ENCODE peak calls at places on chromosomes 1 and 21, in six cellular contexts. One of them, this sample, is unnamed.

GRCh38 chr1:84892657-84893618 is at the start of gene LPAR3:
- DNase-seq in tibial artery: no peak
- DNase-seq in AG04450: no peak
- DNase-seq in fibroblast of lung: peak
- DNase-seq in mammary epithelial cell: peak
- DNase-seq in tibial nerve: no peak
- DNase-seq in this sample: peak

GRCh38 chr1:178465011-178465410 is 31.8 kb downstream of the CLEC20A start:
- DNase-seq in AG04450: peak
- DNase-seq in tibial nerve: no peak
- DNase-seq in tibial artery: no peak
- DNase-seq in fibroblast of lung: peak
- DNase-seq in mammary epithelial cell: peak
- DNase-seq in this sample: peak

GRCh38 chr1:208238710-208239517 is 5.3 kb downstream of the PLXNA2 start:
- DNase-seq in mammary epithelial cell: peak
- DNase-seq in fibroblast of lung: peak
- DNase-seq in tibial nerve: no peak
- DNase-seq in tibial artery: no peak
- DNase-seq in AG04450: no peak
- DNase-seq in this sample: peak

GRCh38 chr21:28253378-28253777 is 739.3 kb downstream of the LTN1 start:
- DNase-seq in fibroblast of lung: peak
- DNase-seq in tibial nerve: no peak
- DNase-seq in tibial artery: no peak
- DNase-seq in AG04450: no peak
- DNase-seq in mammary epithelial cell: peak
- DNase-seq in this sample: peak

GRCh38 chr1:182917386-182917785 is 35.6 kb downstream of the SHCBP1L start:
- DNase-seq in AG04450: no peak
- DNase-seq in mammary epithelial cell: no peak
- DNase-seq in tibial nerve: no peak
- DNase-seq in fibroblast of lung: no peak
- DNase-seq in tibial artery: no peak
- DNase-seq in this sample: no peak

GRCh38 chr1:67261646-67262045 is 46.0 kb upstream of the IL12RB2 start:
- DNase-seq in tibial nerve: no peak
- DNase-seq in tibial artery: no peak
- DNase-seq in AG04450: no peak
- DNase-seq in fibroblast of lung: no peak
- DNase-seq in mammary epithelial cell: no peak
- DNase-seq in this sample: no peak

GRCh38 chr1:197141556-197141955 is 4.9 kb downstream of the ASPM start:
- DNase-seq in tibial artery: no peak
- DNase-seq in AG04450: no peak
- DNase-seq in mammary epithelial cell: no peak
- DNase-seq in tibial nerve: no peak
- DNase-seq in fibroblast of lung: peak
- DNase-seq in this sample: no peak

GRCh38 chr1:218346391-218347204 is 1.5 kb downstream of the TGFB2 start:
- DNase-seq in tibial artery: peak
- DNase-seq in tibial nerve: peak
- DNase-seq in AG04450: no peak
- DNase-seq in mammary epithelial cell: peak
- DNase-seq in fibroblast of lung: peak
- DNase-seq in this sample: peak

GRCh38 chr1:9426291-9426711 is 113.0 kb upstream of the SLC25A33 start:
- DNase-seq in mammary epithelial cell: no peak
- DNase-seq in tibial artery: no peak
- DNase-seq in fibroblast of lung: no peak
- DNase-seq in AG04450: no peak
- DNase-seq in tibial nerve: no peak
- DNase-seq in this sample: no peak

GRCh38 chr1:151545542-151545941 is 5.4 kb downstream of the TUFT1 start:
- DNase-seq in AG04450: no peak
- DNase-seq in mammary epithelial cell: no peak
- DNase-seq in fibroblast of lung: no peak
- DNase-seq in tibial nerve: no peak
- DNase-seq in tibial artery: no peak
- DNase-seq in this sample: no peak

GRCh38 chr1:37477946-37478345 is 3.6 kb downstream of the ZC3H12A start:
- DNase-seq in tibial artery: no peak
- DNase-seq in tibial nerve: no peak
- DNase-seq in fibroblast of lung: no peak
- DNase-seq in mammary epithelial cell: peak
- DNase-seq in AG04450: no peak
- DNase-seq in this sample: no peak

GRCh38 chr21:35274923-35275322 is 225.8 kb upstream of the RUNX1 start:
- DNase-seq in tibial artery: no peak
- DNase-seq in fibroblast of lung: no peak
- DNase-seq in AG04450: no peak
- DNase-seq in mammary epithelial cell: no peak
- DNase-seq in tibial nerve: no peak
- DNase-seq in this sample: no peak

GRCh38 chr1:6419397-6419802 is 319 bp downstream of the HES2 start:
- DNase-seq in tibial artery: no peak
- DNase-seq in fibroblast of lung: no peak
- DNase-seq in AG04450: no peak
- DNase-seq in tibial nerve: no peak
- DNase-seq in mammary epithelial cell: no peak
- DNase-seq in this sample: no peak

GRCh38 chr1:42963378-42964005 is 4.8 kb upstream of the SLC2A1 start:
- DNase-seq in AG04450: peak
- DNase-seq in fibroblast of lung: peak
- DNase-seq in mammary epithelial cell: peak
- DNase-seq in tibial nerve: no peak
- DNase-seq in tibial artery: no peak
- DNase-seq in this sample: peak

GRCh38 chr1:31883357-31883942 is 54.7 kb downstream of the PTP4A2 start:
- DNase-seq in mammary epithelial cell: no peak
- DNase-seq in tibial nerve: no peak
- DNase-seq in fibroblast of lung: no peak
- DNase-seq in AG04450: no peak
- DNase-seq in tibial artery: no peak
- DNase-seq in this sample: no peak

GRCh38 chr1:202158810-202159533 is 1.4 kb downstream of the PTPN7 start:
- DNase-seq in tibial artery: no peak
- DNase-seq in fibroblast of lung: no peak
- DNase-seq in mammary epithelial cell: no peak
- DNase-seq in AG04450: no peak
- DNase-seq in tibial nerve: no peak
- DNase-seq in this sample: no peak
- TF ChIP-seq CTCF in tibial artery: no peak
- TF ChIP-seq CTCF in fibroblast of lung: no peak
- TF ChIP-seq CTCF in mammary epithelial cell: no peak
- TF ChIP-seq CTCF in AG04450: no peak
- TF ChIP-seq CTCF in tibial nerve: no peak
- TF ChIP-seq CTCF in this sample: no peak

DNA sequence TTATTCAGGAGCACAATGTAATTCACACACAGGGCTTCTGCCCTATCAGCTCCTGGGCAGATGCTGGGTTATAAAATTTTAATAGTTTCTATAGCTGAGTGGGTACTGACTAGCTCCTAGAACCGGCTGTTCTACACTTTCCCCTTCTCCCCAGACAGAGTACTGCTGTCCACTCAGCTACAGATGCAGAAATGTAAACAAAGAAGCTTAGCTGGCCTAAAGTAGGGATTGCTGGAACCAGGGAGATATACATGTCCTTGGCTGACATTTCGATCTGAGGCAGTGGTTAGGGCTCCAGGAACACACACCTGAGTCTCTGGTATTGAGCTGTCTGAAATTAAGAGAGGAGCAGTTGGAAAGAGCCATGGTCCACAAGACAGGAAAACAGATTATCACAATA is 211.5 kb upstream of the USP24 start:
- DNase-seq in tibial artery: no peak
- DNase-seq in tibial nerve: no peak
- DNase-seq in AG04450: no peak
- DNase-seq in fibroblast of lung: peak
- DNase-seq in mammary epithelial cell: no peak
- DNase-seq in this sample: no peak
- H3K27ac ChIP-seq in tibial artery: no peak
- H3K27ac ChIP-seq in tibial nerve: no peak
- H3K27ac ChIP-seq in AG04450: no peak
- H3K27ac ChIP-seq in fibroblast of lung: peak
- H3K27ac ChIP-seq in mammary epithelial cell: no peak
- H3K27ac ChIP-seq in this sample: no peak

GRCh38 chr21:37365657-37366487 is 701 bp upstream of the DYRK1A start:
- DNase-seq in AG04450: no peak
- DNase-seq in tibial artery: peak
- DNase-seq in tibial nerve: peak
- DNase-seq in fibroblast of lung: peak
- DNase-seq in mammary epithelial cell: peak
- DNase-seq in this sample: peak

GRCh38 chr21:37364722-37365121 is 1.9 kb upstream of the DYRK1A start:
- DNase-seq in tibial artery: no peak
- DNase-seq in mammary epithelial cell: no peak
- DNase-seq in tibial nerve: no peak
- DNase-seq in AG04450: no peak
- DNase-seq in fibroblast of lung: no peak
- DNase-seq in this sample: no peak

GRCh38 chr21:37367301-37367757 is 756 bp downstream of the DYRK1A start:
- DNase-seq in tibial artery: no peak
- DNase-seq in fibroblast of lung: no peak
- DNase-seq in mammary epithelial cell: no peak
- DNase-seq in AG04450: no peak
- DNase-seq in tibial nerve: no peak
- DNase-seq in this sample: no peak

GRCh38 chr21:37367758-37368535 is 1.4 kb downstream of the DYRK1A start:
- DNase-seq in fibroblast of lung: peak
- DNase-seq in tibial nerve: peak
- DNase-seq in mammary epithelial cell: peak
- DNase-seq in AG04450: no peak
- DNase-seq in tibial artery: peak
- DNase-seq in this sample: no peak

DNA sequence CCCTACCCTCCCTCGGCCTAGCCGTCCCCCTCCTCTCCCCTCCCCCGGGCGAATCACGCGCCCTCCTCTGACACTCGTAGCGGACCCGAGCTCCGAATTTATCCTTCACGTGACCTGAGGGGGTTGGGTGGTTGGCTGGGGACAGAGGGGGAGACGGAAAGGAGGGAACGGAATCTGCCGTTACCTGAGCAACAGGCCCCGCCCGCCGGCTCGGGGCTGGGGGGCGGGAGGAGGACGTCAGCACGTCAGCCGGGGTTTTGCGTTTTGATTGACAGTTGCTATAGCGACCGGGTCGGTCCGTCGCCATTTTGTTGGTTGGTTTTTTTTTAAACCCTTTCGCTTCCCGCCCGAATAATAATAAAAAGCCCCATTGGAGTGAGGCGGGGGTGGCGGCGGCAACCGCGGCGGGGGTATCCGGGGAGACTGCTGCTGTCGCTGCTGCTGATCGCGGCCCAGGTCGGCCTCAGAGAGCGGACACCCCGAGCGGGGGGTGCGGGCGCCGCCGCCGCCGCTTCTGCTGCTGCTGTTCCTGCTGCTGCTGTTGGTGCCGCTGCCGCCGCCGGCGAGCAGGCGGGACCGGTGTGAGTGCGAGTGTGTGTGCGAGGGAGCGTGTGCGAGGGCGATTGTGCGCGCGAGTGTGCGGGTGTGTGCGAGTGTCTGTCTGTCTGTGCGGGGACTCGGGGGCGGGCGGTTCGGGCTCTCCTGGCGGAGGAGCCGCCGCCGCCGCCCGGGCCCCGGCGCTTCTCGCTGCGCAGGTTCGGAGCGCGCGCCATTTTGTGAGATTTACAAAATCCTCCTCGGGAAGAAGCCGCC is at the start of gene DYRK1A:
- DNase-seq in fibroblast of lung: peak
- DNase-seq in AG04450: peak
- DNase-seq in tibial nerve: peak
- DNase-seq in mammary epithelial cell: peak
- DNase-seq in tibial artery: peak
- DNase-seq in this sample: peak
- TF ChIP-seq CTCF in fibroblast of lung: no peak
- TF ChIP-seq CTCF in AG04450: no peak
- TF ChIP-seq CTCF in tibial nerve: peak
- TF ChIP-seq CTCF in mammary epithelial cell: no peak
- TF ChIP-seq CTCF in tibial artery: no peak
- TF ChIP-seq CTCF in this sample: no peak

GRCh38 chr1:156310962-156311361 is 11.9 kb upstream of the VHLL start:
- DNase-seq in tibial artery: peak
- DNase-seq in AG04450: no peak
- DNase-seq in tibial nerve: no peak
- DNase-seq in mammary epithelial cell: no peak
- DNase-seq in fibroblast of lung: peak
- DNase-seq in this sample: no peak
- H3K27ac ChIP-seq in tibial artery: no peak
- H3K27ac ChIP-seq in AG04450: peak
- H3K27ac ChIP-seq in tibial nerve: no peak
- H3K27ac ChIP-seq in mammary epithelial cell: no peak
- H3K27ac ChIP-seq in fibroblast of lung: no peak
- H3K27ac ChIP-seq in this sample: peak

DNA sequence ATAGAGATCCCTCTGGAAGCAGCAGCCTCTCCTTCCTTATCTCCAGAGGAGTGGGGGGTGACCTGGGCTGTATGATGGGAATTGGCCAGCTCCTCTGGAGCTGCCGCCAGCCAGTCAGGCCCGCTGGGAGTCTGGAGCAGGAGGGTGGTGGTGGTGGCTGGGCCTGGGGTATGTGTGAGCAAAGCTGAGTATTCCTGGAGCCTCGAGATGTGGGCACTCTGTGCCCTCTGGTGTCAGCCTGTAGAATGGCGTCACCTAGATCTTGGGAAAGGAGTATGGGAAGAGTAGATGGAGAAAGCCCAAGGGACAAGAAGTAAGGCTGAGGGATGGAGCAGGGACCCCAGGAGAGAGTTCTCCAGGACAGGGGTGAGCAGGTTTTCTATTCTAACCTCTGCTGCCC is 16.0 kb downstream of the VANGL2 start:
- DNase-seq in AG04450: no peak
- DNase-seq in mammary epithelial cell: peak
- DNase-seq in tibial nerve: no peak
- DNase-seq in tibial artery: no peak
- DNase-seq in fibroblast of lung: peak
- DNase-seq in this sample: peak
- TF ChIP-seq CTCF in AG04450: peak
- TF ChIP-seq CTCF in mammary epithelial cell: peak
- TF ChIP-seq CTCF in tibial nerve: no peak
- TF ChIP-seq CTCF in tibial artery: no peak
- TF ChIP-seq CTCF in fibroblast of lung: peak
- TF ChIP-seq CTCF in this sample: peak

GRCh38 chr1:89167590-89168215 is 8.1 kb downstream of the GBP7 start:
- DNase-seq in tibial nerve: no peak
- DNase-seq in mammary epithelial cell: no peak
- DNase-seq in AG04450: no peak
- DNase-seq in fibroblast of lung: no peak
- DNase-seq in tibial artery: no peak
- DNase-seq in this sample: no peak
- H3K27ac ChIP-seq in tibial nerve: no peak
- H3K27ac ChIP-seq in mammary epithelial cell: no peak
- H3K27ac ChIP-seq in AG04450: no peak
- H3K27ac ChIP-seq in fibroblast of lung: no peak
- H3K27ac ChIP-seq in tibial artery: no peak
- H3K27ac ChIP-seq in this sample: no peak

This sample was measured in RWPE1.